ENCODE peak calls at places on chromosomes 11 and 22, in four cellular contexts. T is endodermal cell, W is chondrocyte, J is NCI-H1694 treated with DMSO at 0.1 percent for 48 hours. S is an unnamed sample.

GRCh38 chr11:67113231-67113721 is 5.8 kb upstream of the KDM2A start:
- DNase-seq in T (peak; percentile 63), W (peak; percentile 55), J (no peak), S (peak; percentile 31)

GRCh38 chr22:35170716-35171697 is 86.3 kb upstream of the HMGXB4 start:
- DNase-seq in T (peak; percentile 61), W (peak; percentile 21), J (no peak), S (no peak)

GRCh38 chr22:27019827-27020226 is 362.4 kb downstream of the MIAT start:
- DNase-seq in T (peak; percentile 53), W (no peak), J (no peak), S (no peak)

GRCh38 chr11:66685276-66686099 is 7.8 kb upstream of the RBM4B start:
- DNase-seq in T (no peak), W (peak; percentile 71), J (no peak), S (peak; percentile 58)

GRCh38 chr22:22908495-22908861 is 20.9 kb downstream of the IGLL5 start:
- DNase-seq in T (no peak), W (no peak), J (no peak), S (peak; percentile 1)

GRCh38 chr11:961921-962320 is 36.3 kb downstream of the AP2A2 start:
- DNase-seq in T (no peak), W (no peak), J (no peak), S (no peak)

GRCh38 chr22:42180349-42180842 is 49.8 kb upstream of the CYP2D6 start:
- DNase-seq in T (peak; percentile 30), W (no peak), J (no peak), S (no peak)

GRCh38 chr11:34860034-34860433 is 56.1 kb downstream of the APIP start:
- DNase-seq in T (peak; percentile 8), W (no peak), J (no peak), S (no peak)

GRCh38 chr22:46213052-46213451 is 37.0 kb downstream of the CDPF1 start:
- DNase-seq in T (no peak), W (no peak), J (no peak), S (no peak)

S was measured in posterior vena cava.